ENCODE peak calls at places on chromosomes 1 and 21, in five cellular contexts. E is RWPE1, N is aorta, C is right cardiac atrium, V is fibroblast of lung. U is an unnamed sample.

GRCh38 chr1:21534674-21535378 is 25.6 kb downstream of the ALPL start:
- DNase-seq in E (peak), N (no peak), C (no peak), V (peak), U (peak)

GRCh38 chr1:245207801-245208200 is 53.0 kb downstream of the KIF26B start:
- DNase-seq in E (no peak), N (no peak), C (no peak), V (no peak), U (no peak)

GRCh38 chr21:31781737-31782136 is 49.8 kb upstream of the SCAF4 start:
- DNase-seq in E (no peak), N (no peak), C (peak), V (peak), U (peak)

GRCh38 chr1:186828612-186829542 is at the start of gene PLA2G4A:
- DNase-seq in E (peak), N (peak), C (peak), V (peak), U (peak)

GRCh38 chr1:9317591-9318331 is 25.1 kb downstream of the SPSB1 start:
- DNase-seq in E (peak), N (no peak), C (no peak), V (peak), U (peak)

GRCh38 chr21:38048241-38048640 is 132.0 kb upstream of the KCNJ6 start:
- DNase-seq in E (no peak), N (no peak), C (no peak), V (no peak), U (no peak)

GRCh38 chr1:223353939-223354338 is 10.0 kb downstream of the SUSD4 start:
- DNase-seq in E (no peak), N (no peak), C (no peak), V (no peak), U (no peak)

GRCh38 chr1:89953072-89953626 is 41.8 kb upstream of the ZNF326 start:
- DNase-seq in E (peak), N (no peak), C (no peak), V (peak), U (peak)

GRCh38 chr1:223102797-223103533 is 40.1 kb downstream of the TLR5 start:
- DNase-seq in E (no peak), N (no peak), C (no peak), V (peak), U (peak)

GRCh38 chr21:34091032-34091431 is 17.7 kb downstream of the MRPS6 start:
- DNase-seq in E (no peak), N (no peak), C (no peak), V (no peak), U (no peak)

GRCh38 chr1:202034683-202035462 is 24.5 kb downstream of the ELF3 start:
- DNase-seq in E (peak), N (peak), C (peak), V (peak), U (peak)

GRCh38 chr1:176643536-176643935 is 180.6 kb downstream of the PAPPA2 start:
- DNase-seq in E (no peak), N (no peak), C (no peak), V (peak), U (peak)

GRCh38 chr1:164263540-164263939 is 295.4 kb upstream of the PBX1 start:
- DNase-seq in E (no peak), N (no peak), C (no peak), V (no peak), U (peak)

GRCh38 chr21:34695434-34695833 is 26.6 kb downstream of the CLIC6 start:
- DNase-seq in E (no peak), N (no peak), C (no peak), V (no peak), U (no peak)

GRCh38 chr1:13585996-13586395 is 2.4 kb downstream of the PDPN start:
- DNase-seq in E (no peak), N (peak), C (no peak), V (peak), U (no peak)

GRCh38 chr1:156282479-156283222 is at the start of gene SMG5:
- DNase-seq in E (peak), N (peak), C (peak), V (peak), U (peak)

GRCh38 chr1:84504580-84505021 is 1.6 kb upstream of the SPATA1 start:
- DNase-seq in E (peak), N (no peak), C (no peak), V (peak), U (peak)

GRCh38 chr1:157969693-157970485 is 23.6 kb upstream of the KIRREL1 start:
- DNase-seq in E (peak), N (no peak), C (no peak), V (peak), U (peak)

GRCh38 chr1:10007161-10007560 is 10.1 kb downstream of the RBP7 start:
- DNase-seq in E (no peak), N (no peak), C (no peak), V (no peak), U (peak)

GRCh38 chr1:104991702-104992101 is 1242.0 kb downstream of the AMY1C start:
- DNase-seq in E (no peak), N (no peak), C (no peak), V (no peak), U (peak)

GRCh38 chr1:93576346-93576745 is 105.3 kb downstream of the BCAR3 start:
- DNase-seq in E (no peak), N (no peak), C (peak), V (peak), U (no peak)

GRCh38 chr1:53949023-53949611 is 3.0 kb downstream of the LRRC42 start:
- DNase-seq in E (peak), N (no peak), C (no peak), V (peak), U (peak)

GRCh38 chr1:23528245-23528978 is 2.6 kb downstream of the E2F2 start:
- DNase-seq in E (peak), N (peak), C (peak), V (peak), U (peak)

GRCh38 chr1:11893907-11894251 is 32.3 kb downstream of the KIAA2013 start:
- DNase-seq in E (peak), N (peak), C (peak), V (peak), U (peak)

GRCh38 chr1:223143760-223144248 is 756 bp upstream of the TLR5 start:
- DNase-seq in E (no peak), N (no peak), C (peak), V (peak), U (no peak)

GRCh38 chr1:118504231-118504644 is 319.2 kb upstream of the SPAG17 start:
- DNase-seq in E (no peak), N (no peak), C (no peak), V (no peak), U (no peak)

GRCh38 chr1:163231385-163231784 is 28.7 kb upstream of the RGS5 start:
- DNase-seq in E (no peak), N (no peak), C (no peak), V (peak), U (no peak)

GRCh38 chr1:40267767-40268187 is 9.7 kb downstream of the ZMPSTE24 start:
- DNase-seq in E (peak), N (no peak), C (no peak), V (peak), U (peak)

GRCh38 chr1:163656367-163656766 is 334.6 kb downstream of the NUF2 start:
- DNase-seq in E (no peak), N (no peak), C (no peak), V (no peak), U (no peak)

DNA sequence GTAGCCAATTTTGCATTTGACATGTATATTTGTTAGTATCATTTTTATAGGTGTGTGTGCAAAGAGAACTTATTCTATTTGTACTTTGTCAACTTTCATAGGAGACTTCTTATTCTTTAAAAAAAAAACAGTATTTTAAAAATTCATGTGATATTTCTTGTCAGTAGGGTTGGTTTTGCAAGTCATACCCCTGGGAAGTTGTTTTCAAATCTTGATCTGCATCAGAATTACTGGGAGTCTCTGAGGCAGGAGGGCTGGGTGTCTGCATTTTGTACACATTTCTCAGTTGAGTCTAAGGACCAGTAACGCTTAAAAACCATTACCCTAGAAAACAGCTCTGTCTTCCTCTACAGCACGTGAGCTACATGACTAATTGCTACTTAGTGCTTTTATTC is 76.0 kb upstream of the CTTNBP2NL start:
- DNase-seq in E (no peak), N (no peak), C (no peak), V (no peak), U (no peak)
- H3K27ac ChIP-seq in E (no peak), N (no peak), C (no peak), V (no peak), U (no peak)

GRCh38 chr1:4700801-4701200 is 46.4 kb downstream of the AJAP1 start:
- DNase-seq in E (no peak), N (no peak), C (no peak), V (no peak), U (no peak)
- H3K27ac ChIP-seq in E (no peak), N (no peak), C (no peak), V (no peak), U (no peak)

DNA sequence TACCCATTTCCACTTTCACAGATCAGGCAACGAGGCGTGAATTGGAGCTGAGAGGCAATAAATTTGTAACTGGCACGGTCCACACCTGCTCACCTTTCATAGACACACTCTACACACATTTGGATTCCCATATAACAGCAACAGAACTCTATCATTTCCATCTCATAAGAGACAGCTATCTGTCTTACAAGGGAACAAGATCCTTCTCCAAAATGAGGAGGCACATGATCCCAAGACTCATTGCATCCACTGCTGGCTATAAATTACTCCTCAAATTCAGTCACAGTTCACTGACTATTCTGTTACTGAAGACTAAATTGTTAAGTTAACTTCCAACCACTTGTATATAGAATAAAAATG is 342.8 kb downstream of the MATN1 start:
- DNase-seq in E (no peak), N (no peak), C (no peak), V (no peak), U (no peak)
- H3K27ac ChIP-seq in E (no peak), N (no peak), C (no peak), V (no peak), U (no peak)

DNA sequence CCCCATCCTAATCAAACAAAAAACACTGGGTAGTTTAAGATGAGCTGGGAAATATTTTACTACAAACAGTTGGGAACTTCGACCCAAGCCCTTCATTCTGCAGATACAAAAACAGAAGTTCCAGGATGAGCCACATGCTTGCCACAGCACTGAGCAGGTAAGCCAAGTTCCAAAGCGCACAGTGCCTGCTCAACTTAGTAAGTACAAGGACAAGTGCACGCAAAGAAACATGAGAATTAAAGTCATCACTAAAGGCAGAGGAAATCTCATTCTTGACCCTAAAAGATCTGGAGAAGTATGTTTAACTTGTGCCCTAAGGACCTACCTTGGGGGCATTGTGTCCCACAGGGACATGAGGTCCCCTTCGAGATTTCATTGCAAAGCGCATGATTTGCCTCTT is 1.2 kb upstream of the UBAP2L start:
- DNase-seq in E (no peak), N (no peak), C (no peak), V (peak), U (peak)
- H3K27ac ChIP-seq in E (peak), N (no peak), C (peak), V (peak), U (peak)

DNA sequence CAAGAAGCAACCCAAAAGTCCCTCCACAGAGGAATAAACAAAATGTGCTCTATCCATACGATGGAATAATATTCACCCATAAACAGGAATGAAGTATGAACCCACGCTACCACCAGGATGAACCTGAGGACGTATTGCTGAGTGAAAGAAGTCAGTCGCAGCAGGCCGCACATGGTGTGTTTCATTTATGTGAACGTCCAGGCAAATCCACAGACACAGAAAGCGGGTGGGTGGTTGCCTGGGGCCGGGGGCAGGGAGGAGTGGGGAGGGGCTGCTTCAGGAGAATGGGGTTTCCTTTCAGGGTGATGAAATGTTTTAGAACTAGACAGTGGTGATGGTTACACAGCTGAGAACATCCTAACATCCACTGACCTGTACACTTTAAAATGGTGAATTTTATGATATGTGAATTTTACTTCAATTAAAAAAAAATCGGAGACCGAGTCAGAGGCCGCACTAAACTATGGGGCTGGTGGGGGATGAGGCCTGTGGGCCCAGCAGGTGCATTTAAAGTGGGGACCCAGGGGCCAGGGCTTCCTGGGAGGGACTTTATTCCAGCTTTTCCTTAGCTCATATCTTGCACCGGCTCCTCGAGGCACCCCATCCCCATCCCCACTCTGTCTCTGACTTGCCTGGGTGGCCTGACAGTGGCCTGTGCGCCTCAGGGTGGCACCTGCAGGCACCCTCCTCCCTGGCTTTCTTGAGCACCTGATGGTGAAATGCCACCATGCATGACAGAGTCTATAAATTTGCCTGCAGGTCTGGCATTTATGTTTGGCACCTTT is 392.6 kb upstream of the VAMP3 start:
- DNase-seq in E (no peak), N (peak), C (peak), V (no peak), U (no peak)
- H3K27ac ChIP-seq in E (peak), N (no peak), C (no peak), V (no peak), U (no peak)

GRCh38 chr21:20997633-20998455 is at the start of gene NCAM2:
- DNase-seq in E (peak), N (peak), C (peak), V (peak), U (peak)

GRCh38 chr21:20994790-20995189 is 3.4 kb upstream of the NCAM2 start:
- DNase-seq in E (no peak), N (no peak), C (no peak), V (no peak), U (no peak)

GRCh38 chr21:20998456-20998789 is 214 bp downstream of the NCAM2 start:
- DNase-seq in E (peak), N (no peak), C (no peak), V (no peak), U (no peak)

GRCh38 chr21:20997308-20997632 is 939 bp upstream of the NCAM2 start:
- DNase-seq in E (no peak), N (no peak), C (peak), V (no peak), U (no peak)

DNA sequence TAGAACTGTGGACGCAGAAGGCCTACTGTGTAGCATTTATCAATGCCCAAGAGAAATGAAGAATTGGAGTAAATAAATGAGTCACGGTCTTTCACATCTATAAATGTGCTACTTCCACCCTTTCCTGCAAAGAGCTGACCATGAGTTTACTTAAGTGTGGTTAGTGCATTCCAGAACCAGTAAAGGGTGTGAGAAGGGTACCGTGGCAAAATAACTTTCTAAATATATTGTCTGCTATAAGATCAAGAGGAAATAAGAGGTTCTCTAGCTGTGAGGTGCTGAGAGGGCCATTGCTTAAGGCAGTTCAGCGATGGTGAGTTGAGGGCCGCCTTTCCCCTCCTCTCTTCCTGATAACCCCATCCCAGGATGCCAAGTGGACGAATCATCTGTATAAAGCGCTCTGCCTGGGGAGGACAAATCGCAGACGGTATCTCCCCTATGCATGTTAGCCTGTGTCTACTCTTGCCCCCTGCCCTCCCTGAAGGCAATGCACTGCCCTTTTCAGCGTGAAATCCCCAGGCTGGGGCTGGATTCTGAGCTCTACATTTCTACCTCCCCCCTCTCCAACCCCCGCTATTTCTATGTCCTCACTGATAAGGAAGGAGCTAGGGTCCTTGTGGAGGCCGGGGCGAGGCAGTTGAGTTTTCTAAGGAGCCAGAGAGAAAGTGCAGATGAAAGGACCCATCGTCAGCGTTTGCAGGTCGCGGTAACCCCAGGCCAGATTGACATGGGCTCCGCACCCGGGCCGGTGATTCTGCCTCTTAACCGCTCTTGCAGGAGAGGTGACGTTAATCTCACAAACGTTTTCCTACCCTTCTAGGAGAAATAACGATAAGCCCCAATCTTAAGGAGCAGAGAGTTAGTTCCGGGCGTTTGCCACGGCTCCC is 1.5 kb upstream of the NCAM2 start:
- DNase-seq in E (no peak), N (no peak), C (peak), V (peak), U (peak)
- H3K27ac ChIP-seq in E (no peak), N (no peak), C (peak), V (no peak), U (no peak)

GRCh38 chr1:16130827-16131226 is 25.0 kb downstream of the EPHA2 start:
- DNase-seq in E (no peak), N (no peak), C (peak), V (no peak), U (no peak)
- H3K27ac ChIP-seq in E (peak), N (no peak), C (no peak), V (no peak), U (no peak)

GRCh38 chr1:183029591-183030000 is 6.4 kb downstream of the LAMC1 start:
- DNase-seq in E (peak), N (no peak), C (no peak), V (peak), U (peak)
- H3K27ac ChIP-seq in E (no peak), N (peak), C (peak), V (peak), U (peak)